ENCODE peak calls at places on chromosome 1, in ten cellular contexts. H is GM12891; C is GM12865; O is uterus; Z is Calu3; E is stimulated activated CD4-positive, alpha-beta T cell treated with anti-CD3 and anti-CD28 coated beads, Interleukin-15, amount 100 ng/mL, for 1 hour; P is fibroblast of gingiva; X is bronchial epithelial cell; V is GM06990; W is A549. M is an unnamed sample.
A peak's percentile ranks its signal among the peaks of the same experiment; 100 is the strongest.

GRCh38 chr1:35595684-35596083 is 22.6 kb downstream of the TFAP2E start:
- DNase-seq in H (no peak), C (no peak), O (no peak), Z (no peak), E (no peak), P (no peak), X (no peak), V (no peak), W (no peak), M (no peak)

GRCh38 chr1:241817331-241817792 is 30.6 kb upstream of the EXO1 start:
- DNase-seq in H (no peak), C (no peak), O (no peak), Z (no peak), E (no peak), P (peak; percentile 89), X (peak; percentile 67), V (no peak), W (no peak), M (no peak)

GRCh38 chr1:55049271-55049913 is 10.0 kb downstream of the PCSK9 start:
- DNase-seq in H (no peak), C (no peak), O (no peak), Z (no peak), E (no peak), P (no peak), X (no peak), V (no peak), W (no peak), M (no peak)

GRCh38 chr1:143625886-143626285 is 345.9 kb downstream of the FAM72C start:
- DNase-seq in H (no peak), C (no peak), O (no peak), Z (no peak), E (no peak), P (no peak), X (no peak), V (no peak), W (no peak), M (no peak)

GRCh38 chr1:30817083-30817450 is 59.5 kb upstream of the LAPTM5 start:
- DNase-seq in H (no peak), C (no peak), O (no peak), Z (no peak), E (no peak), P (peak; percentile 22), X (no peak), V (no peak), W (no peak), M (no peak)

GRCh38 chr1:107394301-107394700 is 253.5 kb downstream of the NTNG1 start:
- DNase-seq in H (no peak), C (no peak), O (no peak), Z (no peak), E (no peak), P (no peak), X (no peak), V (no peak), W (no peak), M (no peak)

GRCh38 chr1:9397984-9398526 is 105.4 kb downstream of the SPSB1 start:
- DNase-seq in H (no peak), C (no peak), O (peak; percentile 73), Z (no peak), E (no peak), P (no peak), X (no peak), V (no peak), W (no peak), M (no peak)

GRCh38 chr1:29708818-29709710 is 472.7 kb downstream of the PTPRU start:
- DNase-seq in H (no peak), C (peak; percentile 39), O (no peak), Z (peak; percentile 25), E (no peak), P (peak; percentile 93), X (peak; percentile 30), V (peak; percentile 33), W (peak; percentile 45), M (no peak)

GRCh38 chr1:20530901-20531300 is 21.5 kb upstream of the FAM43B start:
- DNase-seq in H (no peak), C (no peak), O (no peak), Z (no peak), E (no peak), P (no peak), X (no peak), V (no peak), W (peak; percentile 10), M (no peak)

GRCh38 chr1:235025422-235025984 is 103.1 kb downstream of the TOMM20 start:
- DNase-seq in H (no peak), C (no peak), O (no peak), Z (no peak), E (no peak), P (no peak), X (no peak), V (no peak), W (no peak), M (no peak)

GRCh38 chr1:23366598-23366997 is 3.0 kb downstream of the ZNF436 start:
- DNase-seq in H (no peak), C (no peak), O (no peak), Z (no peak), E (no peak), P (no peak), X (peak; percentile 94), V (no peak), W (no peak), M (no peak)

GRCh38 chr1:25174730-25175612 is 57.3 kb downstream of the SYF2 start:
- DNase-seq in H (no peak), C (no peak), O (no peak), Z (no peak), E (no peak), P (no peak), X (no peak), V (no peak), W (no peak), M (no peak)

GRCh38 chr1:107138767-107139445 is 1.9 kb upstream of the NTNG1 start:
- DNase-seq in H (no peak), C (no peak), O (no peak), Z (no peak), E (no peak), P (no peak), X (peak; percentile 79), V (no peak), W (no peak), M (no peak)

GRCh38 chr1:156657161-156657970 is 15.4 kb downstream of the BCAN start:
- DNase-seq in H (peak; percentile 77), C (peak; percentile 66), O (peak; percentile 80), Z (peak; percentile 83), E (peak; percentile 63), P (peak; percentile 34), X (peak; percentile 34), V (peak; percentile 77), W (peak; percentile 80), M (peak; percentile 82)

GRCh38 chr1:1014896-1015681 is 1.8 kb downstream of the ISG15 start:
- DNase-seq in H (no peak), C (peak; percentile 49), O (no peak), Z (peak; percentile 52), E (no peak), P (no peak), X (no peak), V (no peak), W (no peak), M (no peak)

GRCh38 chr1:109478806-109479205 is 4.9 kb upstream of the ATXN7L2 start:
- DNase-seq in H (no peak), C (peak; percentile 18), O (no peak), Z (peak; percentile 53), E (no peak), P (no peak), X (peak; percentile 52), V (no peak), W (no peak), M (no peak)

GRCh38 chr1:101929343-101929742 is 67.4 kb downstream of the OLFM3 start:
- DNase-seq in H (no peak), C (no peak), O (no peak), Z (no peak), E (no peak), P (no peak), X (no peak), V (no peak), W (no peak), M (no peak)

GRCh38 chr1:79281442-79281841 is 274.9 kb upstream of the ADGRL4 start:
- DNase-seq in H (no peak), C (no peak), O (no peak), Z (no peak), E (no peak), P (no peak), X (no peak), V (no peak), W (no peak), M (no peak)

M was measured in GM10248.